ENCODE peak calls at places on chromosomes 1 and 21, in five cellular contexts. L is omental fat pad, F is spleen, D is heart right ventricle, E is BJ. A is an unnamed sample.

GRCh38 chr1:22262583-22262982 is 119.7 kb upstream of the WNT4 start:
- DNase-seq in L (no peak), F (no peak), D (no peak), E (no peak), A (no peak)

GRCh38 chr1:36836916-36837315 is 197.4 kb downstream of the GRIK3 start:
- DNase-seq in L (no peak), F (peak; percentile 51), D (no peak), E (no peak), A (no peak)

GRCh38 chr1:236284291-236284711 is 2.5 kb upstream of the ERO1B start:
- DNase-seq in L (no peak), F (no peak), D (no peak), E (no peak), A (no peak)

GRCh38 chr1:171881466-171881865 is 40.2 kb downstream of the DNM3 start:
- DNase-seq in L (no peak), F (no peak), D (no peak), E (no peak), A (peak; percentile 19)

GRCh38 chr1:79074975-79075374 is 68.4 kb upstream of the ADGRL4 start:
- DNase-seq in L (no peak), F (no peak), D (no peak), E (no peak), A (no peak)

GRCh38 chr1:190067592-190067991 is 410.1 kb downstream of the BRINP3 start:
- DNase-seq in L (no peak), F (no peak), D (no peak), E (no peak), A (no peak)

GRCh38 chr21:29741761-29742160 is 198.0 kb downstream of the GRIK1 start:
- DNase-seq in L (no peak), F (no peak), D (no peak), E (no peak), A (no peak)

GRCh38 chr1:66374561-66375111 is 159.3 kb upstream of the SGIP1 start:
- DNase-seq in L (no peak), F (no peak), D (no peak), E (peak; percentile 51), A (no peak)

GRCh38 chr21:38914531-38915385 is 109.0 kb downstream of the ETS2 start:
- DNase-seq in L (no peak), F (no peak), D (no peak), E (no peak), A (no peak)

GRCh38 chr1:89844236-89844807 is 23.5 kb downstream of the LRRC8D start:
- DNase-seq in L (no peak), F (no peak), D (no peak), E (no peak), A (no peak)

GRCh38 chr1:67489643-67490042 is 59.4 kb upstream of the SERBP1 start:
- DNase-seq in L (no peak), F (no peak), D (no peak), E (no peak), A (no peak)

GRCh38 chr1:43273708-43274107 is 3.9 kb downstream of the TMEM125 start:
- DNase-seq in L (no peak), F (peak; percentile 9), D (no peak), E (no peak), A (peak; percentile 3)

GRCh38 chr1:1677718-1678580 is 14.6 kb downstream of the SLC35E2B start:
- DNase-seq in L (no peak), F (peak; percentile 88), D (peak; percentile 12), E (no peak), A (no peak)

GRCh38 chr1:195141294-195141693 is 1466.9 kb downstream of the KCNT2 start:
- DNase-seq in L (no peak), F (no peak), D (no peak), E (no peak), A (no peak)

GRCh38 chr1:18947570-18947969 is 8.9 kb downstream of the IFFO2 start:
- DNase-seq in L (no peak), F (no peak), D (no peak), E (no peak), A (no peak)

GRCh38 chr1:210251680-210252490 is 19.3 kb downstream of the SERTAD4 start:
- DNase-seq in L (no peak), F (no peak), D (peak; percentile 19), E (no peak), A (no peak)

GRCh38 chr1:226407497-226408284 is at the start of gene PARP1:
- DNase-seq in L (peak; percentile 42), F (peak; percentile 98), D (peak; percentile 89), E (no peak), A (peak; percentile 94)

GRCh38 chr1:67611841-67612240 is 73.2 kb upstream of the GADD45A start:
- DNase-seq in L (no peak), F (no peak), D (no peak), E (no peak), A (no peak)

GRCh38 chr1:59022799-59023198 is 239.0 kb upstream of the JUN start:
- DNase-seq in L (no peak), F (no peak), D (no peak), E (no peak), A (no peak)

GRCh38 chr1:41773144-41773571 is 145.6 kb downstream of the HIVEP3 start:
- DNase-seq in L (no peak), F (no peak), D (no peak), E (peak; percentile 69), A (no peak)

GRCh38 chr21:44547656-44548331 is 3.5 kb downstream of the KRTAP10-2 start:
- DNase-seq in L (no peak), F (peak; percentile 58), D (no peak), E (no peak), A (no peak)

GRCh38 chr1:19648689-19649088 is 4.6 kb downstream of the NBL1 start:
- DNase-seq in L (no peak), F (no peak), D (no peak), E (no peak), A (no peak)

GRCh38 chr1:145994391-145995120 is 1.8 kb downstream of the TXNIP start:
- DNase-seq in L (no peak), F (no peak), D (no peak), E (no peak), A (peak; percentile 49)

GRCh38 chr1:235584973-235585372 is 64.6 kb downstream of the GNG4 start:
- DNase-seq in L (no peak), F (no peak), D (no peak), E (no peak), A (no peak)

GRCh38 chr1:220153147-220153546 is 59.2 kb downstream of the IARS2 start:
- DNase-seq in L (no peak), F (no peak), D (no peak), E (no peak), A (no peak)

GRCh38 chr1:21550097-21550496 is 40.9 kb downstream of the ALPL start:
- DNase-seq in L (no peak), F (no peak), D (no peak), E (no peak), A (no peak)

GRCh38 chr1:203913045-203913444 is 51.6 kb downstream of the SNRPE start:
- DNase-seq in L (no peak), F (no peak), D (no peak), E (no peak), A (no peak)

GRCh38 chr1:41927118-41927517 is 8.4 kb upstream of the HIVEP3 start:
- DNase-seq in L (no peak), F (no peak), D (no peak), E (no peak), A (no peak)

GRCh38 chr1:59071289-59071688 is 225.6 kb upstream of the FGGY start:
- DNase-seq in L (no peak), F (peak; percentile 81), D (no peak), E (no peak), A (no peak)

GRCh38 chr1:150809651-150810050 is 1.6 kb upstream of the CTSK start:
- DNase-seq in L (no peak), F (no peak), D (no peak), E (peak; percentile 61), A (no peak)

GRCh38 chr1:147142886-147143285 is 29.4 kb downstream of the PRKAB2 start:
- DNase-seq in L (no peak), F (no peak), D (no peak), E (no peak), A (no peak)

GRCh38 chr21:25788677-25789076 is 53.9 kb downstream of the GABPA start:
- DNase-seq in L (no peak), F (no peak), D (no peak), E (no peak), A (no peak)

GRCh38 chr21:25791321-25791720 is 56.5 kb downstream of the GABPA start:
- DNase-seq in L (no peak), F (no peak), D (no peak), E (no peak), A (no peak)

DNA sequence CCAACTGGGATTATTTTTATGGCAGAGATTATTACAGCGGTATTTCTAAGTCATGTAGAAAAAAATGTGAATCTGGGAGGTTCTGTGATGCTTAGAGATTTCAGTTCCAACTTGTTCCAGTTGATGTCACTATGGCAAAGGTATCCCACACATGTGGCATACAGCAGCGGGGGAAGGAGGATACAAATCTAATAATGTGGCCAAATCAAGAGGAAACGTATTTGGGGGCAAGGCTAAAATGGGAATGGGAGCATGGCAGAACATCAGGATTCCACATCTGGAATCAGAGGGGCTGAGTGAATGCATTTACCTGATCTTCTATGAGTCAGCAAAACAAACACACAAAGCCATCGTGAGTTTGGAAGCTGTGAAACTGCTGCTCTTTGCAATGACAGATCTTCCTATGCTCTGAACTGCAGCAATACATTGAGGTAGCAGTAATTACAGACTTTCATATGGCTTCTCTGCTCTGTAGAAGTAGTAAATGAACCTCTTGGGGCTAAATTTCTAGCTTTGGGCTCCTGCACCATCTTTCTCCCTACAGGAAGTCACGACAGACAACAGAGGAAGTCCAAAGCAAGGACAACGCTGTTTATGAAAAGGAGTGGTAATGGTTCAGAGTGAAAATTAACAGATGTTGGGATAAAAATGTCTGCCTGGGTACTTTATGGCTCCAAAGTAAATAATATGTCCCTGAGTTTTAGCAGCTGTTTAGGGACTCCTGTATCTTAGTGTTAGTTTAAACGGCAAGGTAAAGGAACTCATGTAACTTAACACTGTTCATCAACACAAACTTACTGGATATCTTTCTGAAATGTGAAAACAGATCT is 55.6 kb downstream of the GABPA start:
- DNase-seq in L (no peak), F (no peak), D (no peak), E (no peak), A (no peak)
- TF ChIP-seq CTCF in L (no peak), F (peak; percentile 14), D (peak; percentile 28), E (peak; percentile 50), A (no peak)

GRCh38 chr1:205454903-205455335 is 926 bp downstream of the BLACAT1 start:
- DNase-seq in L (no peak), F (no peak), D (no peak), E (no peak), A (no peak)
- TF ChIP-seq CTCF in L (no peak), F (no peak), D (no peak), E (no peak), A (no peak)

DNA sequence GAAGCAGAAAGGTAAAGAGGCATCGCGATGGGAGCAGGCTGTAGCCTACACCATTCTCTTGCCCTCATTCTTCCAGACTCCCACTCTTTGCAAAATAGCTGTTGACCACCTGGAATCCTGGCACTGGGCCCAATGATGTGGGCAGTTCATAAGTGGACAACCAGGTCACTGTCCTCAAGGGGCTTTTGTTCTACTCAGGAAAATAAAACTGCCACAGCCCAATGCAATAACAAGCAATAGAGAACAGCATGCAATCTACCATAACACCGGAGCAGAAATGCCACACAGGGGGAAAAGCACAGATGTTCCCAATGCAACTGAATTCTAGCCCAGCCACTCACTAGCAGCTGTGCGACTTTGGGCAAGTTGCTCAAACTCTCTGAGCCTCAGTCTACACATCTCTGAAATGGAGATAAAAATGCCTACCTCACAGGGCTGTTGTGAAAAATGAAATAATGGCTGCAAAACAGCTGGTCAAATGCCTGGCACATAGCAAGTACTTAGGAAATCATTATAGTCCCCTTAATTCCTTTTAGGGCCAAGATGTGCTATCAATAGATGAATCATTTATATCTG is 56.7 kb downstream of the NENF start:
- DNase-seq in L (no peak), F (no peak), D (no peak), E (no peak), A (no peak)
- TF ChIP-seq CTCF in L (no peak), F (no peak), D (no peak), E (no peak), A (no peak)

GRCh38 chr1:241998412-241998921 is 431 bp downstream of the MAP1LC3C start:
- DNase-seq in L (peak; percentile 37), F (peak; percentile 83), D (peak; percentile 72), E (no peak), A (peak; percentile 40)
- TF ChIP-seq CTCF in L (no peak), F (peak; percentile 37), D (peak; percentile 59), E (peak; percentile 83), A (peak; percentile 11)

A was measured in pancreas.